ENCODE peak calls at places on chromosomes 6 and 20, in eight cellular contexts. One of them, this sample, is unnamed. For H3K4me1, the result is how much of the 10 kb centered on the place peaks cover.

GRCh38 chr20:41136695-41137411 is 490 bp upstream of the PLCG1 start:
- DNase-seq in SK-N-SH: peak
- DNase-seq in Peyer's patch: peak
- DNase-seq in upper lobe of right lung: peak
- DNase-seq in ascending aorta: peak
- DNase-seq in breast epithelium: peak
- DNase-seq in cardiac muscle cell: peak
- DNase-seq in endothelial cell of umbilical vein: peak
- DNase-seq in this sample: peak

GRCh38 chr6:31400467-31401289 is 2.7 kb upstream of the MICA start:
- DNase-seq in endothelial cell of umbilical vein: peak
- DNase-seq in cardiac muscle cell: peak
- DNase-seq in breast epithelium: peak
- DNase-seq in upper lobe of right lung: peak
- DNase-seq in ascending aorta: peak
- DNase-seq in Peyer's patch: peak
- DNase-seq in SK-N-SH: no peak
- DNase-seq in this sample: peak

GRCh38 chr6:109257494-109257893 is 124.8 kb downstream of the CD164 start:
- DNase-seq in breast epithelium: no peak
- DNase-seq in Peyer's patch: no peak
- DNase-seq in SK-N-SH: peak
- DNase-seq in ascending aorta: no peak
- DNase-seq in cardiac muscle cell: no peak
- DNase-seq in upper lobe of right lung: no peak
- DNase-seq in endothelial cell of umbilical vein: no peak
- DNase-seq in this sample: no peak

GRCh38 chr6:16918586-16918985 is 157.3 kb upstream of the ATXN1 start:
- DNase-seq in cardiac muscle cell: no peak
- DNase-seq in upper lobe of right lung: no peak
- DNase-seq in endothelial cell of umbilical vein: no peak
- DNase-seq in Peyer's patch: no peak
- DNase-seq in ascending aorta: no peak
- DNase-seq in SK-N-SH: no peak
- DNase-seq in breast epithelium: no peak
- DNase-seq in this sample: no peak

GRCh38 chr20:4972506-4973251 is 28.6 kb downstream of the SLC23A2 start:
- DNase-seq in breast epithelium: no peak
- DNase-seq in cardiac muscle cell: no peak
- DNase-seq in Peyer's patch: no peak
- DNase-seq in upper lobe of right lung: no peak
- DNase-seq in SK-N-SH: no peak
- DNase-seq in ascending aorta: no peak
- DNase-seq in endothelial cell of umbilical vein: peak
- DNase-seq in this sample: no peak

GRCh38 chr6:76683985-76684384 is 611.5 kb upstream of the IMPG1 start:
- DNase-seq in upper lobe of right lung: no peak
- DNase-seq in breast epithelium: no peak
- DNase-seq in cardiac muscle cell: no peak
- DNase-seq in Peyer's patch: no peak
- DNase-seq in SK-N-SH: no peak
- DNase-seq in ascending aorta: no peak
- DNase-seq in endothelial cell of umbilical vein: no peak
- DNase-seq in this sample: no peak

GRCh38 chr6:28474441-28475219 is 31.3 kb upstream of the ZSCAN23 start:
- DNase-seq in SK-N-SH: peak
- DNase-seq in breast epithelium: no peak
- DNase-seq in cardiac muscle cell: peak
- DNase-seq in endothelial cell of umbilical vein: peak
- DNase-seq in Peyer's patch: no peak
- DNase-seq in ascending aorta: no peak
- DNase-seq in upper lobe of right lung: no peak
- DNase-seq in this sample: no peak

GRCh38 chr6:40901322-40902055 is 137.5 kb downstream of the UNC5CL start:
- DNase-seq in SK-N-SH: no peak
- DNase-seq in endothelial cell of umbilical vein: no peak
- DNase-seq in ascending aorta: no peak
- DNase-seq in cardiac muscle cell: no peak
- DNase-seq in breast epithelium: no peak
- DNase-seq in upper lobe of right lung: no peak
- DNase-seq in Peyer's patch: no peak
- DNase-seq in this sample: no peak

GRCh38 chr20:1327827-1328679 is 886 bp downstream of the SDCBP2 start:
- DNase-seq in endothelial cell of umbilical vein: no peak
- DNase-seq in ascending aorta: peak
- DNase-seq in SK-N-SH: no peak
- DNase-seq in Peyer's patch: peak
- DNase-seq in breast epithelium: no peak
- DNase-seq in cardiac muscle cell: no peak
- DNase-seq in upper lobe of right lung: no peak
- DNase-seq in this sample: peak

GRCh38 chr6:108203189-108204119 is 37.6 kb downstream of the NR2E1 start:
- DNase-seq in breast epithelium: no peak
- DNase-seq in cardiac muscle cell: no peak
- DNase-seq in SK-N-SH: no peak
- DNase-seq in Peyer's patch: no peak
- DNase-seq in endothelial cell of umbilical vein: no peak
- DNase-seq in upper lobe of right lung: no peak
- DNase-seq in ascending aorta: no peak
- DNase-seq in this sample: no peak

GRCh38 chr20:38094968-38095689 is 61.6 kb downstream of the RPRD1B start:
- DNase-seq in breast epithelium: no peak
- DNase-seq in SK-N-SH: no peak
- DNase-seq in cardiac muscle cell: no peak
- DNase-seq in ascending aorta: no peak
- DNase-seq in upper lobe of right lung: no peak
- DNase-seq in endothelial cell of umbilical vein: no peak
- DNase-seq in Peyer's patch: no peak
- DNase-seq in this sample: no peak

GRCh38 chr20:38091447-38092216 is 58.1 kb downstream of the RPRD1B start:
- DNase-seq in endothelial cell of umbilical vein: no peak
- DNase-seq in breast epithelium: no peak
- DNase-seq in Peyer's patch: no peak
- DNase-seq in ascending aorta: no peak
- DNase-seq in upper lobe of right lung: no peak
- DNase-seq in cardiac muscle cell: no peak
- DNase-seq in SK-N-SH: no peak
- DNase-seq in this sample: peak

GRCh38 chr20:38094373-38094775 is 60.8 kb downstream of the RPRD1B start:
- DNase-seq in breast epithelium: no peak
- DNase-seq in SK-N-SH: no peak
- DNase-seq in ascending aorta: peak
- DNase-seq in cardiac muscle cell: no peak
- DNase-seq in Peyer's patch: no peak
- DNase-seq in upper lobe of right lung: no peak
- DNase-seq in endothelial cell of umbilical vein: peak
- DNase-seq in this sample: peak

GRCh38 chr20:38092260-38092857 is 58.8 kb downstream of the RPRD1B start:
- DNase-seq in upper lobe of right lung: no peak
- DNase-seq in endothelial cell of umbilical vein: no peak
- DNase-seq in SK-N-SH: no peak
- DNase-seq in breast epithelium: no peak
- DNase-seq in cardiac muscle cell: no peak
- DNase-seq in ascending aorta: no peak
- DNase-seq in Peyer's patch: no peak
- DNase-seq in this sample: no peak

GRCh38 chr20:38093641-38094077 is 60.1 kb downstream of the RPRD1B start:
- DNase-seq in SK-N-SH: no peak
- DNase-seq in endothelial cell of umbilical vein: no peak
- DNase-seq in Peyer's patch: no peak
- DNase-seq in cardiac muscle cell: no peak
- DNase-seq in ascending aorta: no peak
- DNase-seq in breast epithelium: no peak
- DNase-seq in upper lobe of right lung: no peak
- DNase-seq in this sample: no peak
- H3K4me1 ChIP-seq in SK-N-SH: under half
- H3K4me1 ChIP-seq in endothelial cell of umbilical vein: under half
- H3K4me1 ChIP-seq in Peyer's patch: under half
- H3K4me1 ChIP-seq in cardiac muscle cell: under half
- H3K4me1 ChIP-seq in ascending aorta: under half
- H3K4me1 ChIP-seq in breast epithelium: under half
- H3K4me1 ChIP-seq in upper lobe of right lung: under half
- H3K4me1 ChIP-seq in this sample: under half

DNA sequence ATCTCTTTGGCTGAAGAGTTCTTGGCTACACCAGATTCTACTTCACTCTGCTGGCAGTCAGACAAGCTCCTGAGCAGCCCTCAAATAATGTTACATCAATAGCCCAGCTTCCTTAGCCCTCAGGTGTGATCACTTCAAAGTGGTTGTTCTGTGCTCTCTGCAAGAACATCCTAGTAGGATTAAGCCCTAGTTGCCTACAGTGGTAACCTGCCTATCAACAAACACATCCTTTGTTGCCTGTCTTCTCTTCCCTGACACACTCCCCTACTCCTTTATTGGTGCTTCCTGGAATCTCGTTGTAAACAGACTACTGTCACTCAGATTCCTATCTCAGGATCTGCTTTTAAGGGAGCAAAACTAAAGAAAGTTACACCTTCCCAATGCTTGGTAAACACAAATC is 45.1 kb upstream of the TASP1 start:
- DNase-seq in SK-N-SH: no peak
- DNase-seq in ascending aorta: no peak
- DNase-seq in breast epithelium: no peak
- DNase-seq in cardiac muscle cell: no peak
- DNase-seq in upper lobe of right lung: no peak
- DNase-seq in Peyer's patch: no peak
- DNase-seq in endothelial cell of umbilical vein: no peak
- DNase-seq in this sample: no peak
- H3K4me1 ChIP-seq in SK-N-SH: under half
- H3K4me1 ChIP-seq in ascending aorta: under half
- H3K4me1 ChIP-seq in breast epithelium: under half
- H3K4me1 ChIP-seq in cardiac muscle cell: under half
- H3K4me1 ChIP-seq in upper lobe of right lung: under half
- H3K4me1 ChIP-seq in Peyer's patch: under half
- H3K4me1 ChIP-seq in endothelial cell of umbilical vein: under half
- H3K4me1 ChIP-seq in this sample: under half

GRCh38 chr6:29757701-29758293 is 34.6 kb downstream of the HLA-F start:
- DNase-seq in upper lobe of right lung: no peak
- DNase-seq in SK-N-SH: no peak
- DNase-seq in endothelial cell of umbilical vein: no peak
- DNase-seq in breast epithelium: no peak
- DNase-seq in ascending aorta: no peak
- DNase-seq in Peyer's patch: no peak
- DNase-seq in cardiac muscle cell: no peak
- DNase-seq in this sample: no peak
- H3K4me1 ChIP-seq in upper lobe of right lung: under half
- H3K4me1 ChIP-seq in SK-N-SH: under half
- H3K4me1 ChIP-seq in endothelial cell of umbilical vein: under half
- H3K4me1 ChIP-seq in breast epithelium: under half
- H3K4me1 ChIP-seq in ascending aorta: under half
- H3K4me1 ChIP-seq in Peyer's patch: under half
- H3K4me1 ChIP-seq in cardiac muscle cell: under half
- H3K4me1 ChIP-seq in this sample: under half

GRCh38 chr6:116370328-116370716 is 425 bp upstream of the DSE start:
- DNase-seq in endothelial cell of umbilical vein: no peak
- DNase-seq in Peyer's patch: no peak
- DNase-seq in breast epithelium: no peak
- DNase-seq in cardiac muscle cell: no peak
- DNase-seq in SK-N-SH: no peak
- DNase-seq in upper lobe of right lung: no peak
- DNase-seq in ascending aorta: no peak
- DNase-seq in this sample: no peak
- H3K4me1 ChIP-seq in endothelial cell of umbilical vein: under half
- H3K4me1 ChIP-seq in Peyer's patch: under half
- H3K4me1 ChIP-seq in breast epithelium: under half
- H3K4me1 ChIP-seq in cardiac muscle cell: under half
- H3K4me1 ChIP-seq in SK-N-SH: under half
- H3K4me1 ChIP-seq in upper lobe of right lung: under half
- H3K4me1 ChIP-seq in ascending aorta: under half
- H3K4me1 ChIP-seq in this sample: under half

DNA sequence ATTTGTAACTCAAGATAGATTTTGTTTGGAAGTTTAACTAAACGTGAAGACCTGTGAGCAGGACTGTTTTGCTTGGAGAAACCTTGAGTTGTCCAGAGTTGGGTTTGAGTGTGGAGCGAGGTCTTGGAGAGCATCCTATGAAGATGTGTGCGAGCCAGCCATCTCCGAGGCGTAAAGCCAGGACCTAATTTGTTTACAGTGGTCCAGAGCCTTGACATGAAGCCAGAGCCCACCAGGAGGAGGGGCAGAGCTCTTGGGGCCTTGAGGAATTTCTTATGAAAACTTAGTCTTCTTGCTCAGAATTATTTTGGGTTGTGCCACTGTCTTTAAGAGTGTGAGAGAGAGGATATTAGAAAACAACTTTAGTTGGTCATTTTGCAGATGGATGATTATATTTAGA is 6.3 kb downstream of the CHMP4B start:
- DNase-seq in upper lobe of right lung: no peak
- DNase-seq in endothelial cell of umbilical vein: no peak
- DNase-seq in breast epithelium: no peak
- DNase-seq in SK-N-SH: no peak
- DNase-seq in cardiac muscle cell: no peak
- DNase-seq in ascending aorta: no peak
- DNase-seq in Peyer's patch: no peak
- DNase-seq in this sample: no peak
- H3K4me1 ChIP-seq in upper lobe of right lung: half or more
- H3K4me1 ChIP-seq in endothelial cell of umbilical vein: under half
- H3K4me1 ChIP-seq in breast epithelium: under half
- H3K4me1 ChIP-seq in SK-N-SH: under half
- H3K4me1 ChIP-seq in cardiac muscle cell: under half
- H3K4me1 ChIP-seq in ascending aorta: under half
- H3K4me1 ChIP-seq in Peyer's patch: under half
- H3K4me1 ChIP-seq in this sample: half or more